ENCODE peak calls at places on chromosomes 13 and 19, in eight cellular contexts. One of them, this sample, is unnamed. For H3K36me3, the result is how much of the 10 kb centered on the place peaks cover.

GRCh38 chr19:35513975-35514809 is 743 bp upstream of the DMKN start:
- DNase-seq in CD8-positive, alpha-beta T cell: no peak
- DNase-seq in heart left ventricle: no peak
- DNase-seq in breast epithelium: no peak
- DNase-seq in left lung: no peak
- DNase-seq in testis: no peak
- DNase-seq in cardiac muscle cell: peak
- DNase-seq in uterus: no peak
- DNase-seq in this sample: no peak

GRCh38 chr13:43874512-43875092 is 4.9 kb downstream of the CCDC122 start:
- DNase-seq in heart left ventricle: no peak
- DNase-seq in uterus: no peak
- DNase-seq in testis: no peak
- DNase-seq in cardiac muscle cell: peak
- DNase-seq in CD8-positive, alpha-beta T cell: no peak
- DNase-seq in breast epithelium: no peak
- DNase-seq in left lung: no peak
- DNase-seq in this sample: peak

GRCh38 chr19:13841339-13842293 is 35.3 kb upstream of the NANOS3 start:
- DNase-seq in CD8-positive, alpha-beta T cell: peak
- DNase-seq in left lung: peak
- DNase-seq in testis: no peak
- DNase-seq in heart left ventricle: peak
- DNase-seq in breast epithelium: peak
- DNase-seq in uterus: peak
- DNase-seq in cardiac muscle cell: no peak
- DNase-seq in this sample: no peak

GRCh38 chr13:26047040-26047439 is 4.8 kb downstream of the SHISA2 start:
- DNase-seq in cardiac muscle cell: no peak
- DNase-seq in CD8-positive, alpha-beta T cell: no peak
- DNase-seq in left lung: no peak
- DNase-seq in uterus: no peak
- DNase-seq in heart left ventricle: no peak
- DNase-seq in testis: no peak
- DNase-seq in breast epithelium: no peak
- DNase-seq in this sample: no peak

GRCh38 chr19:35883920-35884319 is 15.5 kb downstream of the APLP1 start:
- DNase-seq in left lung: no peak
- DNase-seq in cardiac muscle cell: no peak
- DNase-seq in testis: no peak
- DNase-seq in heart left ventricle: no peak
- DNase-seq in uterus: no peak
- DNase-seq in CD8-positive, alpha-beta T cell: no peak
- DNase-seq in breast epithelium: no peak
- DNase-seq in this sample: no peak

GRCh38 chr19:14418743-14419037 is 451 bp downstream of the DDX39A start:
- DNase-seq in breast epithelium: no peak
- DNase-seq in cardiac muscle cell: no peak
- DNase-seq in heart left ventricle: no peak
- DNase-seq in CD8-positive, alpha-beta T cell: no peak
- DNase-seq in uterus: no peak
- DNase-seq in left lung: no peak
- DNase-seq in testis: no peak
- DNase-seq in this sample: no peak

GRCh38 chr13:44165895-44166496 is 207.6 kb upstream of the SERP2 start:
- DNase-seq in cardiac muscle cell: no peak
- DNase-seq in left lung: no peak
- DNase-seq in testis: no peak
- DNase-seq in uterus: no peak
- DNase-seq in breast epithelium: no peak
- DNase-seq in CD8-positive, alpha-beta T cell: no peak
- DNase-seq in heart left ventricle: no peak
- DNase-seq in this sample: no peak

GRCh38 chr19:52190679-52191293 is 934 bp downstream of the PPP2R1A start:
- DNase-seq in CD8-positive, alpha-beta T cell: peak
- DNase-seq in heart left ventricle: peak
- DNase-seq in uterus: peak
- DNase-seq in cardiac muscle cell: no peak
- DNase-seq in testis: peak
- DNase-seq in breast epithelium: peak
- DNase-seq in left lung: no peak
- DNase-seq in this sample: peak

GRCh38 chr19:3250675-3251074 is 26.2 kb downstream of the CELF5 start:
- DNase-seq in breast epithelium: no peak
- DNase-seq in left lung: no peak
- DNase-seq in uterus: no peak
- DNase-seq in testis: no peak
- DNase-seq in CD8-positive, alpha-beta T cell: peak
- DNase-seq in heart left ventricle: no peak
- DNase-seq in cardiac muscle cell: no peak
- DNase-seq in this sample: no peak

GRCh38 chr19:2992958-2993357 is 15.6 kb downstream of the TLE6 start:
- DNase-seq in left lung: no peak
- DNase-seq in heart left ventricle: no peak
- DNase-seq in CD8-positive, alpha-beta T cell: no peak
- DNase-seq in uterus: no peak
- DNase-seq in cardiac muscle cell: no peak
- DNase-seq in testis: no peak
- DNase-seq in breast epithelium: no peak
- DNase-seq in this sample: no peak

GRCh38 chr19:39602224-39602623 is at the start of gene LGALS13:
- DNase-seq in left lung: no peak
- DNase-seq in breast epithelium: no peak
- DNase-seq in testis: no peak
- DNase-seq in uterus: no peak
- DNase-seq in heart left ventricle: no peak
- DNase-seq in cardiac muscle cell: no peak
- DNase-seq in CD8-positive, alpha-beta T cell: no peak
- DNase-seq in this sample: no peak

GRCh38 chr19:39607021-39607420 is 4.7 kb downstream of the LGALS13 start:
- DNase-seq in testis: no peak
- DNase-seq in left lung: no peak
- DNase-seq in breast epithelium: no peak
- DNase-seq in heart left ventricle: no peak
- DNase-seq in cardiac muscle cell: no peak
- DNase-seq in uterus: no peak
- DNase-seq in CD8-positive, alpha-beta T cell: no peak
- DNase-seq in this sample: no peak

GRCh38 chr19:39603825-39604224 is 1.5 kb downstream of the LGALS13 start:
- DNase-seq in breast epithelium: no peak
- DNase-seq in cardiac muscle cell: no peak
- DNase-seq in testis: no peak
- DNase-seq in heart left ventricle: no peak
- DNase-seq in CD8-positive, alpha-beta T cell: no peak
- DNase-seq in left lung: no peak
- DNase-seq in uterus: no peak
- DNase-seq in this sample: no peak

GRCh38 chr19:39607561-39607960 is 5.2 kb downstream of the LGALS13 start:
- DNase-seq in heart left ventricle: no peak
- DNase-seq in left lung: no peak
- DNase-seq in cardiac muscle cell: no peak
- DNase-seq in CD8-positive, alpha-beta T cell: no peak
- DNase-seq in breast epithelium: no peak
- DNase-seq in uterus: no peak
- DNase-seq in testis: no peak
- DNase-seq in this sample: no peak
- H3K36me3 ChIP-seq in heart left ventricle: under half
- H3K36me3 ChIP-seq in left lung: under half
- H3K36me3 ChIP-seq in cardiac muscle cell: under half
- H3K36me3 ChIP-seq in CD8-positive, alpha-beta T cell: under half
- H3K36me3 ChIP-seq in breast epithelium: under half
- H3K36me3 ChIP-seq in uterus: under half
- H3K36me3 ChIP-seq in testis: under half
- H3K36me3 ChIP-seq in this sample: under half

DNA sequence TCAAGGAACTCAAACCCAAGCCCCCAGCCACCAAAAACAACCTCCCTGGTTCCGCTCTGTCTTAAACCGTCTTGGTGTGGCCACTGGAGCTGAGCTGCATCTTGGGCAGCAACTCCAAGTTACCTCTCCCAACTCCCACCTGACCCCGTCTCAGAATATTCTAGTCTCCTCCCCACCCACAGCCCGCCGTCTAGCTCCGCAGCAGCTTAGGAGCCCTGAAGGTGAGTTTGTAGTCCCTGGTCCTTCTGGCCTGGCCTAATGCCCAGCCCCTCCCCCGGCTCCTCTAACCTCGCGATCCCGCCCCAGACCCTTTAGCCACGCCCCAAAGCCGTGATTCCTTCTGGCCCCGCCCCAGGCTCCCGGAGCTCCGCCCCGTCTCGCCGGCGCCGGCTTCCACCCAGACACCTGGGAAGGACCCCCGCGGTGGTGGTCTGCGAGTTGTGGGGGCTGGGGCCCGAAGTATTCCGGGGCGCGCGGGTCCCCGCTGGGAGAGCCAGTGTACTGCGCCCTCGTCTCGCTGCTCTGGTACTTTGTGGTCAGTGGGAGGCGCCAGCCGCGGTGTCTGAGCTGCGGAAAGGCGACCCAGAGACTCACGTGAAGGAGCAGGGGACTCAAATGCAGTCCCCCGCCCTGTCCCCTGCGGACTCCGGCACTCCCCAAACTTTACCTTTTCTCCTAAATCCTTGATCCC is 2.5 kb upstream of the LHB start:
- DNase-seq in uterus: peak
- DNase-seq in left lung: peak
- DNase-seq in heart left ventricle: peak
- DNase-seq in CD8-positive, alpha-beta T cell: peak
- DNase-seq in cardiac muscle cell: peak
- DNase-seq in breast epithelium: peak
- DNase-seq in testis: peak
- DNase-seq in this sample: peak
- TF ChIP-seq CTCF in uterus: no peak
- TF ChIP-seq CTCF in left lung: no peak
- TF ChIP-seq CTCF in heart left ventricle: no peak
- TF ChIP-seq CTCF in CD8-positive, alpha-beta T cell: no peak
- TF ChIP-seq CTCF in cardiac muscle cell: no peak
- TF ChIP-seq CTCF in breast epithelium: no peak
- TF ChIP-seq CTCF in testis: no peak
- TF ChIP-seq CTCF in this sample: peak

GRCh38 chr13:59722580-59722900 is 441.2 kb downstream of the DIAPH3 start:
- DNase-seq in breast epithelium: no peak
- DNase-seq in cardiac muscle cell: no peak
- DNase-seq in CD8-positive, alpha-beta T cell: no peak
- DNase-seq in uterus: no peak
- DNase-seq in left lung: no peak
- DNase-seq in heart left ventricle: peak
- DNase-seq in testis: no peak
- DNase-seq in this sample: no peak
- H3K36me3 ChIP-seq in breast epithelium: under half
- H3K36me3 ChIP-seq in cardiac muscle cell: under half
- H3K36me3 ChIP-seq in CD8-positive, alpha-beta T cell: under half
- H3K36me3 ChIP-seq in uterus: under half
- H3K36me3 ChIP-seq in left lung: under half
- H3K36me3 ChIP-seq in heart left ventricle: under half
- H3K36me3 ChIP-seq in testis: under half
- H3K36me3 ChIP-seq in this sample: under half

DNA sequence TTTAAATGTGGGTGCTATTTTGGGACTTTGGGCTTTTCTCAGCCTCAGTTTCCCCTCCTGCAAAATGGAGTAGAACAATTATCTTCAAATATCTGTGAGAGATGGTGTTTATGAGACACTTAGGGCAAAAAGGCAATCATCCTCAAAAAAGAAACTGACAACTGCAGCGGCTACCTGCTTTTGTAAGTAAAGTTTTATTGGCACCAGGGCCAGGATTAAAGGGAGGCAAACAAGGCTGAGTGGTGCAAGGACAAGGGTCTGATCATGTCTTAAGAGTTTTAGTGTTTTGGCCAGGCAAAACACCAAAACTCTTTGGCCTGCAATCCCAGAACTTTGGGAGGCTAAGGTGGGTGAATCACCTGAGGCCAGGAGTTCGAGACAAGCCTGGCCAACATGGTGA is 1.3 kb upstream of the MAST3 start:
- DNase-seq in heart left ventricle: no peak
- DNase-seq in CD8-positive, alpha-beta T cell: no peak
- DNase-seq in testis: no peak
- DNase-seq in cardiac muscle cell: no peak
- DNase-seq in left lung: no peak
- DNase-seq in breast epithelium: no peak
- DNase-seq in uterus: no peak
- DNase-seq in this sample: no peak
- TF ChIP-seq CTCF in heart left ventricle: no peak
- TF ChIP-seq CTCF in CD8-positive, alpha-beta T cell: no peak
- TF ChIP-seq CTCF in testis: no peak
- TF ChIP-seq CTCF in cardiac muscle cell: no peak
- TF ChIP-seq CTCF in left lung: no peak
- TF ChIP-seq CTCF in breast epithelium: no peak
- TF ChIP-seq CTCF in uterus: no peak
- TF ChIP-seq CTCF in this sample: no peak

GRCh38 chr13:99071666-99072065 is 93.8 kb upstream of the DOCK9 start:
- DNase-seq in breast epithelium: no peak
- DNase-seq in CD8-positive, alpha-beta T cell: no peak
- DNase-seq in left lung: no peak
- DNase-seq in uterus: no peak
- DNase-seq in testis: no peak
- DNase-seq in cardiac muscle cell: no peak
- DNase-seq in heart left ventricle: no peak
- DNase-seq in this sample: no peak
- H3K36me3 ChIP-seq in breast epithelium: under half
- H3K36me3 ChIP-seq in CD8-positive, alpha-beta T cell: under half
- H3K36me3 ChIP-seq in left lung: under half
- H3K36me3 ChIP-seq in uterus: under half
- H3K36me3 ChIP-seq in testis: under half
- H3K36me3 ChIP-seq in cardiac muscle cell: under half
- H3K36me3 ChIP-seq in heart left ventricle: under half
- H3K36me3 ChIP-seq in this sample: under half

GRCh38 chr13:108342369-108343289 is 73.1 kb downstream of the TNFSF13B start:
- DNase-seq in cardiac muscle cell: peak
- DNase-seq in uterus: no peak
- DNase-seq in heart left ventricle: no peak
- DNase-seq in CD8-positive, alpha-beta T cell: no peak
- DNase-seq in breast epithelium: no peak
- DNase-seq in testis: peak
- DNase-seq in left lung: no peak
- DNase-seq in this sample: no peak
- TF ChIP-seq CTCF in cardiac muscle cell: peak
- TF ChIP-seq CTCF in uterus: no peak
- TF ChIP-seq CTCF in heart left ventricle: peak
- TF ChIP-seq CTCF in CD8-positive, alpha-beta T cell: peak
- TF ChIP-seq CTCF in breast epithelium: no peak
- TF ChIP-seq CTCF in testis: no peak
- TF ChIP-seq CTCF in left lung: peak
- TF ChIP-seq CTCF in this sample: peak

DNA sequence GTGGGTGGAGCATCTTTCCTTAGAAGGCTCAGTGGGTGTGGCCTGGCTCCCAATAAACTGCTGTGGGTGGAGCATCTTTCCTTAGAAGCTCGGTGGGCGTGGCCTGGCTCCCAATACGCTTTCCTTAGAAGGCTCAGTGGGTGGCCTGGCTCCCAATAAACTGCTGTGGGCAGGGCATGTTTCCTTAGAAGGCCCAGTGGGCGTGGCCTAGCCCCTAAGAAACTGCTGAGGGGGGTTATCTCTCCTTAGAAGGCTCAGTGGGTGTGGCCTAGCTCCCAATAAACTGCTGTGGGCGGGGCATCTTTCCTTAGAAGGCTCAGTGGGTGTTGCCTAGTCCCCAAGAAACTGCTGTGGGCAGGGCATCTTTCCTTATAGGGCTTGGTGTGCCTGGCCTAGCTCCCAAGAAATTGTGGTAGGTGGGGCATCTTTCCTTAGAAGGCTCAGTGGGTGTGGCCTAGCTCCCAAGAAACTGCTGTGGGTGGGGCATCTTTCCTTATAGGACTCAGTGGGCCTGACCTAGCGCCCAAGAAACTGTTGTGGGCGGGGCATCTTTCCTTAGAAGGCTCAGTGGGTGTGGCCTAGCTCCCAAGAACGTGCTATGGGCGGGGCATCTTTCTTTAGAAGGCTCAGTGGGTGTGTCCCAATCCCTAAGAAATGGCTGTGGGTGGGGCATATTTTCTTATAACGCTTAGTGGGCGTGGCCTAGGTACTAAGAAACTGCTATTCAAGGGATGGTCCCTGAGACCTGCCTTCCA is 10.3 kb downstream of the HSH2D start:
- DNase-seq in heart left ventricle: no peak
- DNase-seq in uterus: no peak
- DNase-seq in left lung: no peak
- DNase-seq in cardiac muscle cell: no peak
- DNase-seq in breast epithelium: no peak
- DNase-seq in CD8-positive, alpha-beta T cell: no peak
- DNase-seq in testis: peak
- DNase-seq in this sample: no peak
- H3K36me3 ChIP-seq in heart left ventricle: under half
- H3K36me3 ChIP-seq in uterus: under half
- H3K36me3 ChIP-seq in left lung: under half
- H3K36me3 ChIP-seq in cardiac muscle cell: under half
- H3K36me3 ChIP-seq in breast epithelium: under half
- H3K36me3 ChIP-seq in CD8-positive, alpha-beta T cell: half or more
- H3K36me3 ChIP-seq in testis: under half
- H3K36me3 ChIP-seq in this sample: half or more

This sample was measured in GM06990.